ENCODE peak calls at places on chromosomes 3 and 15, in four cellular contexts. N, C, J and S are unnamed samples.

GRCh38 chr15:89121414-89121813 is 33.2 kb downstream of the ABHD2 start:
- DNase-seq in N (no peak), J (no peak), C (no peak), S (no peak)

GRCh38 chr15:61748529-61748928 is 311.7 kb downstream of the VPS13C start:
- DNase-seq in C (no peak), J (no peak), N (no peak), S (no peak)

GRCh38 chr3:63937661-63938651 is 25.8 kb upstream of the SCAANT1 start:
- DNase-seq in N (peak), J (no peak), C (no peak), S (no peak)

GRCh38 chr15:84783493-84784251 is 33.5 kb upstream of the ALPK3 start:
- DNase-seq in J (no peak), C (peak), N (no peak), S (no peak)

GRCh38 chr15:69532066-69532465 is 79.4 kb downstream of the RPLP1 start:
- DNase-seq in C (no peak), J (no peak), N (no peak), S (no peak)

GRCh38 chr3:126348308-126348920 is 8.8 kb downstream of the KLF15 start:
- DNase-seq in N (no peak), J (no peak), C (peak), S (no peak)

GRCh38 chr3:126721246-126721645 is 17.2 kb downstream of the CHCHD6 start:
- DNase-seq in J (no peak), N (no peak), C (no peak), S (no peak)

GRCh38 chr3:155885299-155885698 is 14.8 kb downstream of the GMPS start:
- DNase-seq in N (no peak), J (no peak), C (no peak), S (no peak)

GRCh38 chr3:31579828-31580227 is 47.1 kb downstream of the STT3B start:
- DNase-seq in J (no peak), N (no peak), C (no peak), S (no peak)

GRCh38 chr15:78691167-78691872 is 50.3 kb upstream of the CHRNB4 start:
- DNase-seq in J (no peak), C (no peak), N (no peak), S (no peak)

GRCh38 chr15:69478259-69478687 is 25.7 kb downstream of the RPLP1 start:
- DNase-seq in C (peak), J (peak), N (no peak), S (no peak)

GRCh38 chr15:94164202-94164807 is 67.1 kb upstream of the MCTP2 start:
- DNase-seq in J (peak), N (no peak), C (peak), S (peak)

GRCh38 chr3:115375362-115375761 is 228.3 kb upstream of the ZBTB20 start:
- DNase-seq in N (no peak), J (no peak), C (no peak), S (no peak)

GRCh38 chr15:39358441-39359041 is 222.3 kb upstream of the THBS1 start:
- DNase-seq in J (no peak), C (no peak), N (no peak), S (no peak)

GRCh38 chr3:45670995-45671394 is 18.2 kb upstream of the SACM1L start:
- DNase-seq in C (no peak), N (no peak), J (no peak), S (no peak)

GRCh38 chr3:184347321-184348056 is 10.1 kb downstream of the FAM131A start:
- DNase-seq in N (no peak), C (no peak), J (no peak), S (no peak)

GRCh38 chr15:74208901-74209559 is 6.4 kb upstream of the STRA6 start:
- DNase-seq in J (no peak), C (peak), N (no peak), S (no peak)

GRCh38 chr3:132625613-132626012 is 28.5 kb downstream of the ACKR4 start:
- DNase-seq in N (no peak), J (no peak), C (no peak), S (no peak)

GRCh38 chr15:45091161-45091560 is 22.8 kb downstream of the DUOX2 start:
- DNase-seq in N (no peak), J (no peak), C (no peak), S (no peak)

GRCh38 chr3:57852896-57853295 is 96.8 kb downstream of the SLMAP start:
- DNase-seq in C (no peak), N (no peak), J (no peak), S (no peak)

GRCh38 chr3:15284121-15284889 is 48.1 kb downstream of the SH3BP5 start:
- DNase-seq in C (no peak), J (no peak), N (no peak), S (no peak)

GRCh38 chr15:67914537-67915373 is 74.9 kb upstream of the RNU6-1 start:
- DNase-seq in C (peak), J (no peak), N (no peak), S (no peak)

GRCh38 chr3:13276438-13277129 is 143.5 kb downstream of the NUP210 start:
- DNase-seq in J (no peak), C (no peak), N (no peak), S (no peak)

GRCh38 chr3:127420355-127420655 is 132.5 kb upstream of the PRR20G start:
- DNase-seq in C (peak), J (no peak), N (no peak), S (no peak)

GRCh38 chr15:33215941-33216872 is 21.7 kb upstream of the FMN1 start:
- DNase-seq in C (no peak), N (no peak), J (peak), S (no peak)

GRCh38 chr15:78364233-78364632 is 24.1 kb downstream of the CRABP1 start:
- DNase-seq in N (no peak), J (no peak), C (no peak), S (no peak)

GRCh38 chr3:180358179-180358578 is 243.8 kb upstream of the TTC14 start:
- DNase-seq in J (no peak), N (no peak), C (no peak), S (no peak)

GRCh38 chr3:123330441-123330991 is 118.4 kb downstream of the ADCY5 start:
- DNase-seq in C (no peak), N (no peak), J (no peak), S (no peak)

GRCh38 chr3:11392689-11393114 is 120.5 kb downstream of the ATG7 start:
- DNase-seq in N (no peak), J (no peak), C (no peak), S (no peak)

GRCh38 chr3:179272385-179272784 is 21.5 kb upstream of the KCNMB3 start:
- DNase-seq in N (no peak), C (no peak), J (no peak), S (no peak)

GRCh38 chr3:134337071-134337482 is 37.2 kb downstream of the AMOTL2 start:
- DNase-seq in N (no peak), C (no peak), J (no peak), S (no peak)

GRCh38 chr3:196645917-196646735 is 6.6 kb downstream of the NRROS start:
- DNase-seq in C (no peak), N (no peak), J (no peak), S (no peak)

GRCh38 chr15:25401511-25401910 is 37.3 kb downstream of the UBE3A start:
- DNase-seq in N (no peak), J (no peak), C (no peak), S (no peak)

GRCh38 chr15:38707802-38708671 is 143.4 kb upstream of the RASGRP1 start:
- DNase-seq in N (no peak), C (peak), J (peak), S (no peak)

GRCh38 chr3:72888546-72889309 is 882 bp downstream of the GXYLT2 start:
- DNase-seq in J (no peak), N (no peak), C (peak), S (no peak)

GRCh38 chr15:38058596-38059075 is 124.2 kb downstream of the TMCO5A start:
- DNase-seq in C (no peak), J (no peak), N (no peak), S (no peak)

GRCh38 chr3:142947799-142948575 is 15.5 kb downstream of the PAQR9 start:
- DNase-seq in N (no peak), J (no peak), C (no peak), S (no peak)

GRCh38 chr15:97502038-97502437 is 458.5 kb upstream of the ARRDC4 start:
- DNase-seq in N (no peak), C (no peak), J (no peak), S (no peak)

GRCh38 chr15:97501291-97501690 is 459.2 kb upstream of the ARRDC4 start:
- DNase-seq in J (no peak), N (no peak), C (no peak), S (no peak)

DNA sequence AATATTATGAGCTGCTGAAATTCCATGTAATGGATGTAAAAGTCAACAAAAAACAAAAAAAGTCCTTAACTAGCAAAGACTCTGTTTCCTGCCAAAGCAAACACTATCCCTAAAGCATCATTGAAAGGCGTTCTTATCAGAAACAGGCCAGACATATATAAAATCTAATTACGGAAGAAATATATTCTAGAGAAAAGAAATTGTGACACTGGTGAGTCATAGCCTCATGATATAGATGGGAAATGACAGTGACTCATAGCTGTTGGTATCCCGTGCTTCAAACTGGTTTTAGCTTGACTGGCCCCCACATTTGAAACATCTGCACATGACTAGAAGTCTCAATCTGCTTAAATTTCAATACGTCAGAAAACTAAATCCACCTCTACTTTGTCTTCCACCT is 456.5 kb upstream of the ARRDC4 start:
- DNase-seq in C (no peak), N (no peak), J (no peak), S (no peak)
- TF ChIP-seq TAF1 in C (no peak), N (no peak), J (no peak), S (no peak)

GRCh38 chr3:141489184-141489583 is 2.4 kb downstream of the RASA2 start:
- DNase-seq in N (no peak), C (no peak), J (no peak), S (no peak)
- TF ChIP-seq TAF1 in N (no peak), C (no peak), J (no peak), S (no peak)

DNA sequence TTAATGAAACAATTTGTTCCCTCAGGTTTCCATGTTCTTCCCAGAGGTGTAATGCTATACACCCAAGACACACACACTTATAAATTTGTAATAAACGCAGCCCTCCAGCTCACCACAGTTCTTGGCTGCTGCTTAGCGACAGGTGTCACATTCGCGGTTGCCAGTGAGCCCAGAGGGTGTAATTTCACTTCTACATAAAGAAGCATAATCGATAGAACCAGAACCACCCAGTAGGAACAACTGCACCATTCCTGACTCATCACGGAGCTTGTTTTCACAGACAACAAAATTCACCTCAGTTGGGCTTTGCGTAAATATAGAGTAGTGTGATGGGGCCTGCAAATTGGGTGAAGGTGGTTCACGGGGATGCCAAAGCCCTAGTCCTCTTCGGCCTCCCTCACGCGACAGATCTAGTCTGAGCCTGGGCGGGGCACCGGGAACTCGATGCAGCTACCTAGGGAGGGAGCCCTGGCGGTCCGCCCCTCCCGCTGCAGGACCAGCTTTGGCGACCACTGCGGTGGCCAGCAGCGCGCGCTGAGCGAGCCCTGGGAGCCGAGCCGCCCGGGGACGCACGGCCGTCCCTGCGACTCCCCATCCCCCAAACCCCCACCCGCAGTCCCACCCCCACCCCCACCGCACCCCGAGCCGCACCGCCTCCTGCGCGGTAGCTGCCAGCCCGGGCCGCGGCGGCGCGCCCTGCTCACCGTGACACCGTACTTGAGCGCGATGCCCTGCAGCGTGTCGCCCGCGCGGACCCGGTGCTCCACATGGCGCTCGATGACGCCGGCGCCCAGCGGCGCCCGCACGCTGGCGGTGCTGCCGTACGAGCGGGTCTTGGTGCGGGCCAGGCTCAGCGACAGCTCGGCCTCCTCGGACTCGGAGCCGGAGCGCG is 563 bp downstream of the LYSMD2 start:
- DNase-seq in J (peak), C (peak), N (no peak), S (peak)
- TF ChIP-seq TAF1 in J (no peak), C (no peak), N (no peak), S (no peak)

GRCh38 chr15:55789066-55789660 is 46.2 kb upstream of the PRTG start:
- DNase-seq in N (no peak), C (peak), J (no peak), S (peak)
- TF ChIP-seq TAF1 in N (no peak), C (no peak), J (no peak), S (no peak)

GRCh38 chr3:67460841-67461240 is 193.6 kb downstream of the SUCLG2 start:
- DNase-seq in J (no peak), N (no peak), C (no peak), S (no peak)
- TF ChIP-seq TAF1 in J (no peak), N (no peak), C (no peak), S (no peak)

GRCh38 chr15:52008698-52009434 is 10.2 kb upstream of the MAPK6 start:
- DNase-seq in J (no peak), C (no peak), N (peak), S (no peak)
- TF ChIP-seq TAF1 in J (no peak), C (no peak), N (no peak), S (no peak)